ENCODE peak calls at places on chromosomes 6 and 20, in five cellular contexts. One of them, this sample, is unnamed.

GRCh38 chr20:63758152-63758551 is 18.6 kb downstream of the SLC2A4RG start:
- DNase-seq in HepG2: no peak
- DNase-seq in skeletal muscle cell: no peak
- DNase-seq in gastrocnemius medialis: no peak
- DNase-seq in K562: no peak
- DNase-seq in this sample: no peak

GRCh38 chr6:46993846-46994245 is 48.3 kb downstream of the ADGRF1 start:
- DNase-seq in K562: no peak
- DNase-seq in gastrocnemius medialis: no peak
- DNase-seq in HepG2: peak
- DNase-seq in skeletal muscle cell: peak
- DNase-seq in this sample: no peak

GRCh38 chr20:62827323-62828050 is 10.6 kb downstream of the COL9A3 start:
- DNase-seq in skeletal muscle cell: no peak
- DNase-seq in K562: no peak
- DNase-seq in HepG2: no peak
- DNase-seq in gastrocnemius medialis: no peak
- DNase-seq in this sample: no peak

GRCh38 chr20:12068146-12068545 is 150.5 kb downstream of the BTBD3 start:
- DNase-seq in HepG2: no peak
- DNase-seq in gastrocnemius medialis: no peak
- DNase-seq in K562: no peak
- DNase-seq in skeletal muscle cell: no peak
- DNase-seq in this sample: no peak

GRCh38 chr20:3115190-3116107 is 30.9 kb upstream of the AVP start:
- DNase-seq in gastrocnemius medialis: peak
- DNase-seq in K562: peak
- DNase-seq in HepG2: peak
- DNase-seq in skeletal muscle cell: no peak
- DNase-seq in this sample: peak

GRCh38 chr6:165292657-165293056 is 16.7 kb downstream of the C6orf118 start:
- DNase-seq in HepG2: no peak
- DNase-seq in gastrocnemius medialis: no peak
- DNase-seq in skeletal muscle cell: no peak
- DNase-seq in K562: no peak
- DNase-seq in this sample: no peak

GRCh38 chr20:22824077-22824476 is 211.0 kb upstream of the SSTR4 start:
- DNase-seq in gastrocnemius medialis: no peak
- DNase-seq in K562: no peak
- DNase-seq in skeletal muscle cell: no peak
- DNase-seq in HepG2: no peak
- DNase-seq in this sample: no peak

GRCh38 chr6:41531591-41532582 is 14.3 kb upstream of the FOXP4 start:
- DNase-seq in K562: peak
- DNase-seq in skeletal muscle cell: peak
- DNase-seq in HepG2: no peak
- DNase-seq in gastrocnemius medialis: no peak
- DNase-seq in this sample: no peak

GRCh38 chr20:49948178-49948577 is 12.0 kb downstream of the RNF114 start:
- DNase-seq in HepG2: no peak
- DNase-seq in skeletal muscle cell: no peak
- DNase-seq in gastrocnemius medialis: no peak
- DNase-seq in K562: no peak
- DNase-seq in this sample: no peak

GRCh38 chr20:58503668-58504067 is 11.5 kb downstream of the APCDD1L start:
- DNase-seq in K562: no peak
- DNase-seq in HepG2: no peak
- DNase-seq in gastrocnemius medialis: no peak
- DNase-seq in skeletal muscle cell: no peak
- DNase-seq in this sample: no peak

GRCh38 chr20:568865-569415 is 25.4 kb upstream of the CSNK2A1 start:
- DNase-seq in skeletal muscle cell: no peak
- DNase-seq in HepG2: no peak
- DNase-seq in gastrocnemius medialis: no peak
- DNase-seq in K562: no peak
- DNase-seq in this sample: no peak

GRCh38 chr6:89468998-89469397 is 36.0 kb downstream of the ANKRD6 start:
- DNase-seq in skeletal muscle cell: no peak
- DNase-seq in gastrocnemius medialis: no peak
- DNase-seq in K562: no peak
- DNase-seq in HepG2: no peak
- DNase-seq in this sample: no peak

GRCh38 chr20:61559706-61560315 is 307.8 kb downstream of the CDH4 start:
- DNase-seq in HepG2: no peak
- DNase-seq in skeletal muscle cell: no peak
- DNase-seq in gastrocnemius medialis: no peak
- DNase-seq in K562: no peak
- DNase-seq in this sample: no peak

GRCh38 chr6:109869398-109870165 is 108.5 kb upstream of the GPR6 start:
- DNase-seq in HepG2: no peak
- DNase-seq in skeletal muscle cell: no peak
- DNase-seq in K562: no peak
- DNase-seq in gastrocnemius medialis: no peak
- DNase-seq in this sample: peak

GRCh38 chr6:64325093-64325492 is 689.5 kb downstream of the PHF3 start:
- DNase-seq in K562: no peak
- DNase-seq in gastrocnemius medialis: no peak
- DNase-seq in skeletal muscle cell: no peak
- DNase-seq in HepG2: no peak
- DNase-seq in this sample: no peak

This sample was measured in foreskin melanocyte.